ENCODE peak calls at places on chromosomes 7 and 10, in four cellular contexts. A is kidney glomerular epithelial cell, G is NCI-H1105, F is uterus. Q is an unnamed sample.
A peak's percentile ranks its signal among the peaks of the same experiment; 100 is the strongest.

GRCh38 chr7:122306320-122307227 is 2.0 kb upstream of the FEZF1 start:
- DNase-seq in A (no peak), G (no peak), F (no peak), Q (no peak)

GRCh38 chr10:102208311-102209035 is 17.6 kb upstream of the ELOVL3 start:
- DNase-seq in A (no peak), G (peak; percentile 9), F (no peak), Q (no peak)

GRCh38 chr10:122404576-122404975 is 30.1 kb downstream of the PLEKHA1 start:
- DNase-seq in A (no peak), G (no peak), F (no peak), Q (no peak)

GRCh38 chr7:23020742-23021401 is 6.9 kb upstream of the HYCC1 start:
- DNase-seq in A (no peak), G (no peak), F (no peak), Q (no peak)

GRCh38 chr7:116776610-116777289 is 85.6 kb upstream of the CAPZA2 start:
- DNase-seq in A (peak; percentile 96), G (no peak), F (no peak), Q (no peak)

GRCh38 chr7:84025332-84025927 is 169.2 kb downstream of the SEMA3A start:
- DNase-seq in A (peak; percentile 99), G (no peak), F (no peak), Q (no peak)

GRCh38 chr10:89207181-89207800 is at the start of gene CH25H:
- DNase-seq in A (peak; percentile 38), G (peak; percentile 23), F (peak; percentile 80), Q (peak; percentile 67)

GRCh38 chr7:154794147-154794780 is 208.7 kb downstream of the PAXIP1 start:
- DNase-seq in A (no peak), G (no peak), F (no peak), Q (no peak)

GRCh38 chr7:5695037-5695708 is 86.3 kb downstream of the RNF216 start:
- DNase-seq in A (peak; percentile 43), G (no peak), F (peak; percentile 71), Q (no peak)

GRCh38 chr10:75654777-75655176 is 223.4 kb downstream of the LRMDA start:
- DNase-seq in A (no peak), G (no peak), F (peak; percentile 51), Q (no peak)

GRCh38 chr7:40586197-40586596 is 451.4 kb downstream of the SUGCT start:
- DNase-seq in A (peak; percentile 19), G (no peak), F (no peak), Q (no peak)

GRCh38 chr7:26153823-26154783 is 2.1 kb downstream of the NFE2L3 start:
- DNase-seq in A (peak; percentile 59), G (no peak), F (no peak), Q (no peak)

GRCh38 chr10:96124230-96125141 is 5.6 kb upstream of the ZNF518A start:
- DNase-seq in A (peak; percentile 34), G (peak; percentile 20), F (no peak), Q (no peak)

GRCh38 chr10:49398000-49398861 is 2.3 kb upstream of the DRGX start:
- DNase-seq in A (peak; percentile 45), G (no peak), F (no peak), Q (peak; percentile 10)

GRCh38 chr7:139968931-139969330 is 93.8 kb downstream of the PARP12 start:
- DNase-seq in A (no peak), G (no peak), F (no peak), Q (no peak)

GRCh38 chr7:133771778-133772421 is 355.2 kb upstream of the LRGUK start:
- DNase-seq in A (no peak), G (peak; percentile 79), F (no peak), Q (no peak)

GRCh38 chr7:94436018-94436604 is 41.4 kb downstream of the COL1A2 start:
- DNase-seq in A (peak; percentile 76), G (peak; percentile 63), F (peak; percentile 81), Q (peak; percentile 36)

GRCh38 chr10:970311-971149 is 17.7 kb upstream of the GTPBP4 start:
- DNase-seq in A (peak; percentile 18), G (peak; percentile 10), F (no peak), Q (no peak)

GRCh38 chr7:1440620-1441019 is 18.6 kb downstream of the MICALL2 start:
- DNase-seq in A (no peak), G (no peak), F (no peak), Q (no peak)

Q was measured in tibial nerve.